ENCODE peak calls at places on chromosomes 2 and 18, in four cellular contexts. E is A549, X is HepG2, T is SK-N-SH. Z is an unnamed sample.

GRCh38 chr2:98936917-98937351 is 909 bp upstream of the CRACDL start:
- DNase-seq in T (peak), E (no peak), X (no peak), Z (no peak)

GRCh38 chr2:104412384-104412783 is 441.5 kb upstream of the POU3F3 start:
- DNase-seq in E (peak), T (peak), X (peak), Z (no peak)

GRCh38 chr2:188519133-188519532 is 227.5 kb downstream of the GULP1 start:
- DNase-seq in X (no peak), T (no peak), E (no peak), Z (peak)

GRCh38 chr18:63951302-63951705 is 2.2 kb downstream of the HMSD start:
- DNase-seq in E (no peak), T (no peak), X (no peak), Z (peak)

GRCh38 chr2:142294225-142294624 is 163.4 kb upstream of the LRP1B start:
- DNase-seq in X (no peak), T (peak), E (no peak), Z (no peak)

GRCh38 chr2:84897773-84898172 is 7.7 kb upstream of the TMSB10 start:
- DNase-seq in X (no peak), E (no peak), T (no peak), Z (no peak)

GRCh38 chr2:120779781-120780283 is 44.2 kb downstream of the GLI2 start:
- DNase-seq in X (no peak), E (peak), T (no peak), Z (peak)

GRCh38 chr2:217086038-217086522 is 226.2 kb upstream of the TNP1 start:
- DNase-seq in X (no peak), E (no peak), T (no peak), Z (peak)

GRCh38 chr2:18674309-18674708 is 84.9 kb upstream of the NT5C1B start:
- DNase-seq in E (no peak), T (no peak), X (no peak), Z (no peak)

GRCh38 chr18:22412502-22412901 is 5.2 kb downstream of the CTAGE1 start:
- DNase-seq in E (no peak), T (no peak), X (no peak), Z (peak)

GRCh38 chr2:67701011-67701410 is 303.9 kb downstream of the ETAA1 start:
- DNase-seq in E (no peak), T (no peak), X (no peak), Z (peak)

GRCh38 chr2:24489465-24489864 is 1.6 kb upstream of the NCOA1 start:
- DNase-seq in X (no peak), T (no peak), E (no peak), Z (no peak)

GRCh38 chr18:45834303-45834702 is 8.8 kb downstream of the SIGLEC15 start:
- DNase-seq in E (no peak), X (no peak), T (no peak), Z (no peak)

GRCh38 chr2:227430644-227431043 is 41.3 kb upstream of the AGFG1 start:
- DNase-seq in X (peak), T (no peak), E (no peak), Z (no peak)

GRCh38 chr2:39851691-39852110 is 72.6 kb upstream of the THUMPD2 start:
- DNase-seq in X (no peak), T (no peak), E (no peak), Z (peak)

GRCh38 chr2:164906947-164907346 is 48.4 kb downstream of the SLC38A11 start:
- DNase-seq in X (no peak), E (no peak), T (no peak), Z (no peak)

GRCh38 chr2:79554899-79555298 is 42.0 kb downstream of the CTNNA2 start:
- DNase-seq in X (no peak), T (no peak), E (no peak), Z (no peak)

GRCh38 chr2:240925576-240926515 is 19.7 kb downstream of the CROCC2 start:
- DNase-seq in X (no peak), T (peak), E (no peak), Z (no peak)

GRCh38 chr2:238742664-238743063 is 105.2 kb upstream of the TWIST2 start:
- DNase-seq in E (no peak), T (no peak), X (no peak), Z (no peak)

GRCh38 chr18:62289047-62289446 is 36.1 kb upstream of the TNFRSF11A start:
- DNase-seq in E (no peak), X (no peak), T (no peak), Z (no peak)

GRCh38 chr2:160294889-160295288 is 94.8 kb upstream of the ITGB6 start:
- DNase-seq in E (no peak), T (no peak), X (no peak), Z (no peak)

GRCh38 chr2:241188386-241189092 is at the start of gene ANO7:
- DNase-seq in T (no peak), E (peak), X (no peak), Z (no peak)

GRCh38 chr2:52976132-52976949 is 791.3 kb upstream of the CHAC2 start:
- DNase-seq in E (peak), X (no peak), T (no peak), Z (peak)

GRCh38 chr2:217903859-217904613 is 98.8 kb downstream of the TNS1 start:
- DNase-seq in X (peak), E (no peak), T (peak), Z (peak)

GRCh38 chr2:55010149-55010591 is 40.1 kb downstream of the RTN4 start:
- DNase-seq in X (no peak), E (peak), T (no peak), Z (peak)

GRCh38 chr2:227477291-227477690 is 5.3 kb downstream of the AGFG1 start:
- DNase-seq in T (no peak), E (no peak), X (no peak), Z (peak)

GRCh38 chr2:127700527-127701192 is 637 bp upstream of the SFT2D3 start:
- DNase-seq in X (peak), T (no peak), E (peak), Z (no peak)

GRCh38 chr2:168802825-168803726 is 639 bp downstream of the NOSTRIN start:
- DNase-seq in T (no peak), X (no peak), E (no peak), Z (no peak)

GRCh38 chr18:65091737-65092329 is 659.0 kb upstream of the CDH7 start:
- DNase-seq in E (peak), T (peak), X (peak), Z (peak)

GRCh38 chr2:61549546-61549945 is 11.4 kb upstream of the XPO1 start:
- DNase-seq in T (peak), X (no peak), E (no peak), Z (no peak)

GRCh38 chr2:20648831-20649230 is 2.1 kb downstream of the HS1BP3 start:
- DNase-seq in X (no peak), T (no peak), E (no peak), Z (no peak)

GRCh38 chr18:10293966-10294365 is 160.5 kb upstream of the APCDD1 start:
- DNase-seq in T (no peak), E (no peak), X (no peak), Z (no peak)

GRCh38 chr18:10298346-10298745 is 156.1 kb upstream of the APCDD1 start:
- DNase-seq in E (no peak), X (no peak), T (no peak), Z (no peak)

GRCh38 chr18:10296491-10296890 is 157.9 kb upstream of the APCDD1 start:
- DNase-seq in X (no peak), T (no peak), E (no peak), Z (no peak)

GRCh38 chr18:10297079-10297478 is 157.4 kb upstream of the APCDD1 start:
- DNase-seq in T (no peak), E (no peak), X (no peak), Z (no peak)

DNA sequence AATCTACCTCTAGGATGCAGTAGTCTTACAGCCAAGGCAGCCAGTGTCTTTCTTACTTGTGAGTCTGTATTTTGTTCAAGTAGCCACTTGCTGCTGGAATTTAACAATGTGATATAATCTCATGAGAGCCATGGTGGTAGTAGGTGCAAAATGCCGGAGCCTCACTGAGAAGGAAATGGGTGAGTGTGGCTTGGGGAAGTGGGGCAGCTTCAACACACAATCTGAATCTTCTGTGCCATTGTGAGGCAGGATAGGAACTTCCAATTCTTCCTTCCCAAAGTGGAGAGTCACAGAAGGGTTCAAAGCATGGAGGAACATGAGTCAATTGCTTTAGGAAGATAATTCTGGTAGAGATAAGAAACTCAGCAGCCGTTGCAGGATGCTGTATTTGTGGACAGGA is 158.7 kb upstream of the APCDD1 start:
- DNase-seq in T (no peak), X (no peak), E (no peak), Z (no peak)
- TF ChIP-seq SMC3 in T (no peak), X (no peak), E (no peak), Z (no peak)

GRCh38 chr2:178237488-178238143 is 43.3 kb downstream of the OSBPL6 start:
- DNase-seq in T (no peak), E (no peak), X (no peak), Z (peak)
- TF ChIP-seq SMC3 in T (no peak), E (no peak), X (no peak), Z (no peak)

DNA sequence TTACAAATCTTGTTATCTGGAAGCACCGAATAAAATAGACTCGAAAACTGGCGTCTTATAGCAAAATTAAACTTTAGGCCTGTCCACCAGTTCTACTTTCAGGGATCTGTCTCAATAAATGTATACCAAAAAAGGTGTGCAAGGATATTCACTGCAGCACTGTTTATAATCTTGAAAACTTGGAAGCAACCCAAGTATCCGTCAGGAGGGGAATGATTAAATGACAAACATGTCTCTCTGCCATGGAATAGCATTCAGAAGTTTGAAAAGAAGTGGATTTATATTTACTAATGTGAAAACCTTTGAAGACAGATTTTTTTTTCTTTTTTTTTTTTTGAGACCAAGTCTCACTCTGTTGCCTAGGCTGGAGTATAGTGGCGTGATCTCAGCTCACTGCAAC is 32.3 kb upstream of the SATB2 start:
- DNase-seq in T (no peak), X (no peak), E (no peak), Z (no peak)
- TF ChIP-seq SMC3 in T (no peak), X (no peak), E (no peak), Z (no peak)

GRCh38 chr18:76754381-76754780 is 68.0 kb upstream of the ZNF236 start:
- DNase-seq in X (peak), T (no peak), E (no peak), Z (no peak)

GRCh38 chr18:76757925-76758324 is 64.4 kb upstream of the ZNF236 start:
- DNase-seq in X (no peak), E (no peak), T (no peak), Z (no peak)

GRCh38 chr18:76759056-76759455 is 63.3 kb upstream of the ZNF236 start:
- DNase-seq in E (no peak), X (no peak), T (no peak), Z (no peak)

GRCh38 chr18:76756491-76757288 is 65.7 kb upstream of the ZNF236 start:
- DNase-seq in X (peak), T (no peak), E (no peak), Z (no peak)

DNA sequence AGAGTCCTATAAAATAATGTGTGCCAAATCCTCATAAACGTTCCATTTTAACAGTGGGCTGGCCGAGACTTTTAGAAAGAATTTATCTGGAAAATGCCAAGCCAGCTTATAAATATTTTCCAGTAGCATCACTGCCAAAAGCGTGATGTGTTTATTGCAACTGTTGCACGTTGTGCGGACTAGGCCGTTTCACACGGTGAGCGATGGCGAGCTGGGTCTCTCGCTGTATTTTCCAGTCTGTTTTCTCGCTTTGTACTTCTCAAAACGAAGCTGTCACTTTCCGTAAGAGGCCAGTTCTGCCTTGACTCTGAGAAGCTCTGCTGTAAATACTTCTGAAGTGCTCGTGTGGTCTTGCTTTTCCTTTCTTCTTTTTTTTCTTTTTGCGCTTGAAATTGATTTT is 65.0 kb upstream of the ZNF236 start:
- DNase-seq in T (no peak), E (no peak), X (no peak), Z (no peak)
- TF ChIP-seq SMC3 in T (no peak), E (no peak), X (no peak), Z (no peak)

GRCh38 chr2:2270808-2271415 is 60.2 kb downstream of the MYT1L start:
- DNase-seq in E (no peak), T (no peak), X (no peak), Z (no peak)
- TF ChIP-seq SMC3 in E (no peak), T (no peak), X (no peak), Z (no peak)

GRCh38 chr2:222127660-222128059 is 171.1 kb downstream of the PAX3 start:
- DNase-seq in E (no peak), X (no peak), T (no peak), Z (no peak)
- TF ChIP-seq SMC3 in E (no peak), X (no peak), T (no peak), Z (no peak)

Z was measured in IMR-90.